ENCODE peak calls at places on chromosomes 13 and 19, in five cellular contexts. G is neuronal stem cell, Z is H9, Q is H1, C is trophoblast cell. D is an unnamed sample.

GRCh38 chr19:48806818-48807589 is 3.8 kb downstream of the BCAT2 start:
- DNase-seq in G (peak), Z (peak), Q (no peak), C (no peak), D (peak)

GRCh38 chr19:18726846-18727245 is 43.4 kb downstream of the CRTC1 start:
- DNase-seq in G (no peak), Z (no peak), Q (no peak), C (no peak), D (no peak)

GRCh38 chr19:33302974-33303790 is 848 bp upstream of the CEBPA start:
- DNase-seq in G (no peak), Z (peak), Q (no peak), C (peak), D (peak)

GRCh38 chr19:15293751-15294505 is 38.4 kb downstream of the BRD4 start:
- DNase-seq in G (no peak), Z (no peak), Q (no peak), C (no peak), D (peak)

GRCh38 chr13:77065456-77066147 is 38.6 kb upstream of the FBXL3 start:
- DNase-seq in G (no peak), Z (no peak), Q (no peak), C (no peak), D (no peak)

GRCh38 chr13:109708014-109708617 is 78.3 kb downstream of the IRS2 start:
- DNase-seq in G (no peak), Z (no peak), Q (no peak), C (no peak), D (no peak)

GRCh38 chr19:32453736-32454135 is 48.2 kb downstream of the DPY19L3 start:
- DNase-seq in G (no peak), Z (no peak), Q (no peak), C (no peak), D (peak)

GRCh38 chr13:77698211-77699058 is 948 bp downstream of the SLAIN1 start:
- DNase-seq in G (peak), Z (peak), Q (no peak), C (no peak), D (peak)

GRCh38 chr13:30719521-30719914 is 15.8 kb upstream of the ALOX5AP start:
- DNase-seq in G (no peak), Z (no peak), Q (no peak), C (no peak), D (no peak)

GRCh38 chr19:3160219-3160618 is 18.4 kb upstream of the S1PR4 start:
- DNase-seq in G (no peak), Z (no peak), Q (no peak), C (no peak), D (no peak)

GRCh38 chr13:23579886-23580706 is 9.9 kb downstream of the TNFRSF19 start:
- DNase-seq in G (no peak), Z (no peak), Q (no peak), C (no peak), D (peak)

GRCh38 chr19:11435833-11436313 is 438 bp downstream of the PRKCSH start:
- DNase-seq in G (no peak), Z (no peak), Q (no peak), C (no peak), D (peak)

GRCh38 chr19:11421607-11422098 is 2.5 kb upstream of the RGL3 start:
- DNase-seq in G (no peak), Z (peak), Q (peak), C (peak), D (no peak)

GRCh38 chr19:16867211-16867610 is 21.6 kb upstream of the F2RL3 start:
- DNase-seq in G (no peak), Z (no peak), Q (no peak), C (no peak), D (no peak)

GRCh38 chr13:26465514-26465913 is 92.0 kb upstream of the WASF3 start:
- DNase-seq in G (no peak), Z (no peak), Q (no peak), C (no peak), D (no peak)

GRCh38 chr19:11422163-11423068 is 3.3 kb upstream of the RGL3 start:
- DNase-seq in G (peak), Z (peak), Q (peak), C (peak), D (peak)

GRCh38 chr19:53877361-53877766 is 4.6 kb upstream of the PRKCG start:
- DNase-seq in G (no peak), Z (no peak), Q (no peak), C (peak), D (peak)

GRCh38 chr19:6648141-6648715 is 21.7 kb downstream of the TNFSF14 start:
- DNase-seq in G (no peak), Z (no peak), Q (no peak), C (no peak), D (no peak)

GRCh38 chr19:31675187-31675913 is 326.1 kb upstream of the TSHZ3 start:
- DNase-seq in G (no peak), Z (no peak), Q (no peak), C (no peak), D (peak)

GRCh38 chr13:104586010-104586746 is 1520.0 kb upstream of the SLC10A2 start:
- DNase-seq in G (no peak), Z (no peak), Q (no peak), C (peak), D (peak)

GRCh38 chr13:79387853-79388252 is 18.2 kb downstream of the RBM26 start:
- DNase-seq in G (no peak), Z (no peak), Q (no peak), C (no peak), D (no peak)

GRCh38 chr19:14400913-14401312 is 18.2 kb downstream of the DDX39A start:
- DNase-seq in G (no peak), Z (no peak), Q (no peak), C (no peak), D (no peak)

GRCh38 chr19:33488826-33489225 is 32.8 kb downstream of the PEPD start:
- DNase-seq in G (no peak), Z (no peak), Q (no peak), C (no peak), D (no peak)

GRCh38 chr19:44602071-44602470 is 11.3 kb upstream of the IGSF23 start:
- DNase-seq in G (no peak), Z (no peak), Q (no peak), C (peak), D (no peak)

GRCh38 chr13:57264965-57265364 is 98.0 kb downstream of the PRR20E start:
- DNase-seq in G (no peak), Z (no peak), Q (no peak), C (no peak), D (no peak)

GRCh38 chr19:42325896-42326771 is 699 bp downstream of the MEGF8 start:
- DNase-seq in G (no peak), Z (peak), Q (no peak), C (no peak), D (no peak)

GRCh38 chr13:41588899-41589298 is 131.5 kb downstream of the RGCC start:
- DNase-seq in G (no peak), Z (no peak), Q (no peak), C (no peak), D (peak)

GRCh38 chr19:20422616-20423205 is 142.9 kb downstream of the ZNF737 start:
- DNase-seq in G (peak), Z (no peak), Q (no peak), C (no peak), D (peak)

GRCh38 chr19:20422216-20422615 is 143.4 kb downstream of the ZNF737 start:
- DNase-seq in G (peak), Z (no peak), Q (no peak), C (no peak), D (no peak)

GRCh38 chr19:20423381-20424207 is 142.0 kb downstream of the ZNF737 start:
- DNase-seq in G (peak), Z (peak), Q (no peak), C (peak), D (peak)
- H2BK12ac ChIP-seq in G (no peak), Z (no peak), Q (no peak), C (peak), D (no peak)

DNA sequence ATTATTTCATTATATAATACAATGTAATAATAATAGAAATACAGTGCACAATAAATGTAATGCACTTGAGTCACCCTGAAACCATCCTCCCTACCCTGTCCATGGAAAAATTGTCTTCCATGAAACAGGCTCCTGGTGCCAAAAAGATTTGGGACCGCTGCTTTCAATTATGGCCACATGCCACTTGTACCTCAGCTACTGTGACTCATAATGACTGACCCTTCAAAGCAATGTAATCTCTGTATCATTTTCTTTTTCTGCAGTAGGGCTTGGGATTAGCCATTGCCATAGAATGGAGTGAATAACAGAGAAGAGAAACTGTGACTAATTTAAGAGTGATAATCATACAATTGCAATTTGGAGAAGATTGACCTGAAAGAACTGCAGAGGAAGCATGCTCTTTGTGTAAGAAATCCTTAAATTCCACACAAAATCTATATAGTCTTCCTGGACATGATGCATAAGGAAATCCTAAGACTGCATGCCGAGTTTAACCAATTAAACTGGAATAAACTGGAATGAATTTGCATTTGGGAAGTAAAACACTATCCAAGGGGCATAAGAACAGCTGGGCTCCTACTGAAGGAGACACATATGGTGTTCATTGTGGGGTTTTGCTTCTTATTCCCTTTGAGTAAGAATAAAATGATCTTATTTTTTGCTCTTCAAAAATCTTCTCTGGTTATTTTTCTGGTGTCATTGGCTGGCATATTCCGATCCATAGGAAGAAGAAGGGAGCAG is 59.5 kb upstream of the SLC7A1 start:
- DNase-seq in G (no peak), Z (no peak), Q (no peak), C (no peak), D (no peak)
- H3K4me2 ChIP-seq in G (no peak), Z (no peak), Q (no peak), C (no peak), D (no peak)

GRCh38 chr19:38385804-38386257 is 2.0 kb downstream of the GGN start:
- DNase-seq in G (no peak), Z (peak), Q (no peak), C (no peak), D (no peak)

GRCh38 chr19:38383743-38384142 is 4.1 kb downstream of the GGN start:
- DNase-seq in G (no peak), Z (no peak), Q (no peak), C (no peak), D (no peak)

GRCh38 chr19:38383184-38383583 is 4.7 kb downstream of the GGN start:
- DNase-seq in G (no peak), Z (no peak), Q (no peak), C (peak), D (no peak)

GRCh38 chr19:38385057-38385803 is 2.6 kb downstream of the GGN start:
- DNase-seq in G (no peak), Z (peak), Q (no peak), C (no peak), D (no peak)

DNA sequence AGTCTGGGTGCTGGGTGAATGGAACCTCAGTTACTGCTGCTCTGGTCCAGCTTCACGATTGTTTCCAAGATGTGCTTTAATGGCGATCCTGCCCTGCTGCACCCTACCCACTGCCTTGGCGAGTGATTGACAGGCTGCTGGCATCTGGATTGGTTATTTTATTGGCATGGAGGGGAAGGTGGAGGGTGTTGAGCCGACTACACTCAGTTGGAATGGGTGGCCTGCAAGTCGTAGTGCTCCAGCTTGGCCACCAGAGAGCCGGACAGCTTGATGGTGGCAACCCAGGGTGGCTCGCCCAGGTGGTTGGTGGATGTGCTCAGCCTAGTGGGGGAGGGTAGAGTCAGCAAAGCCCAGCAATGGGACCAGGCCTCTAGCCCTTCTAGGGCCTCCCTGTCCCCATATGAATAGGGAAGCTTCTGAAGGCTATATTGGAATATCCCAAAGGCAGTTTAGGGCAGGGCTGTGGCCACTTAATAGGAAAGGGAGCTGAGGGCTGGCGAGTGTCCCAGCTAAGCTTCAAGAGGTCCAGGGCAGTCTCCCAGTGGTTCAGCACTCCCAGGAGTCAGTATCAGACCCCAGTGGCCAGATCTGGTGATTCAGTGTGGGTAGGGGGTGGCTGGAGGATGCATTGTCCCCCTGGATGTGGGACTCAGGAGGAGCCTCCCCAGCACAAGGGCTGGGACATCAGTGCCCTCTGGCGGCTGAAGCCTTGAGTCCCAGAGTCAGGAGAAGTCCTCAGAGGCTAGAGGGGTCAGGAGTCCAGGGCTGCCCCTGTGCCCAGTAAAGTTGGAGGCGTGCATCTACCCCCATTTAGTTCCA is 3.4 kb downstream of the GGN start:
- DNase-seq in G (no peak), Z (peak), Q (no peak), C (no peak), D (peak)
- H2BK12ac ChIP-seq in G (no peak), Z (no peak), Q (no peak), C (no peak), D (no peak)

DNA sequence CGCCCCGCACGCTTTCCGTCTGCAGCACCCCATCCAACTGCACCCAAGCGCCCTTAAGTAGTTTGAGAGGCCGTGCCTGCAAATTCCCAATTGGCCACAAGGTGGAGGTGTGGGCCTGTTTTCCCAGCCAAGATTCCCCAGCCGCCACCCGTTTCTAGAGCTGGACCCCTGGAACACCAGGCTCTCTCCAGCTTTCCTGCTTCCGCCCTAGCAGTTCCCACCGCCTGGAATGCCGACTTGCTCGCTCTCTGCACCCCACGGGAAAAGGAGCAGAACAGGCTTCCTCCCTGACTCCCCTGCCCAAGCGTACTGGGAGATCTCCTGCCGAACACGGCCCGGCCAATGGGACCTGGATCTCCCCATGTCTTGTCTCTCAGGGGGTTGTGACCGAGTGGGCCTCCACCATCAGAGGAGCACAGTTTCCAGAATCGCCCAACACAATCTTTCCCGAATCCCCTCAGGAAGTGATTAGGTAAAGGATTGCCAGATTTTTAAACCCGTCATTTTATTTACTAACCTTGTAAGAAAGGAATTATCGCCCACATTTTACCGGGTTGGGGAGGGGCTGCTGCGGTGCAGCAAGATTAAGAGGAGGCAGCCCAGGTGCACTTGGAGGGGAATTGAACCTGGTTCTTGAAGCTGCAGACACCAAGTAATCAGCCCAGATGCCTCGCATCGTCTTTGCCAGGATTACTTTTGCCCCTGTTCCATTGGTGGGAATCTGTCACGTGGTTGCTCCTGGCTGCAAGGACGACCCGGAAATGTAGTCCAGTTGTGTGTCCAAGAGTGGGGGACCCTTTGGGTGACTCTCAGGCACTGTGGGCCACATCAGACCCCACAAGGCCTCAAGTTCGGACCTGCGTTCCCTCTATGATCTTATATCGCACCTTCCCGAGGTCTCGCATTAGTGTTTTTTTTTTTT is 3.5 kb upstream of the NAPSA start:
- DNase-seq in G (peak), Z (peak), Q (no peak), C (peak), D (peak)
- H3K4me2 ChIP-seq in G (peak), Z (peak), Q (peak), C (peak), D (peak)

GRCh38 chr13:29548722-29549446 is 46.6 kb downstream of the SLC7A1 start:
- DNase-seq in G (no peak), Z (no peak), Q (no peak), C (peak), D (peak)
- H2BK12ac ChIP-seq in G (no peak), Z (no peak), Q (no peak), C (no peak), D (no peak)